ENCODE peak calls at places on chromosomes 1 and 21, in ten cellular contexts. One of them, this sample, is unnamed.
A peak's percentile ranks its signal among the peaks of the same experiment; 100 is the strongest.

GRCh38 chr21:46424062-46424591 is 34.6 kb upstream of the DIP2A start:
- DNase-seq in spleen: peak; percentile 77
- DNase-seq in tibial nerve: no peak
- DNase-seq in adrenal gland: no peak
- DNase-seq in breast epithelium: no peak
- DNase-seq in body of pancreas: no peak
- DNase-seq in heart left ventricle: no peak
- DNase-seq in stomach: no peak
- DNase-seq in ovary: no peak
- DNase-seq in thyroid gland: no peak
- DNase-seq in this sample: no peak

GRCh38 chr1:65255088-65256050 is 54.0 kb upstream of the DNAJC6 start:
- DNase-seq in thyroid gland: peak; percentile 44
- DNase-seq in adrenal gland: peak; percentile 21
- DNase-seq in spleen: no peak
- DNase-seq in ovary: no peak
- DNase-seq in breast epithelium: no peak
- DNase-seq in body of pancreas: no peak
- DNase-seq in heart left ventricle: no peak
- DNase-seq in tibial nerve: no peak
- DNase-seq in stomach: no peak
- DNase-seq in this sample: no peak

GRCh38 chr1:43207229-43207853 is 35.2 kb downstream of the CFAP57 start:
- DNase-seq in ovary: no peak
- DNase-seq in body of pancreas: no peak
- DNase-seq in heart left ventricle: peak; percentile 35
- DNase-seq in stomach: no peak
- DNase-seq in adrenal gland: no peak
- DNase-seq in tibial nerve: no peak
- DNase-seq in spleen: no peak
- DNase-seq in breast epithelium: no peak
- DNase-seq in thyroid gland: no peak
- DNase-seq in this sample: no peak

GRCh38 chr1:246146811-246147210 is 360.3 kb downstream of the SMYD3 start:
- DNase-seq in thyroid gland: peak; percentile 34
- DNase-seq in tibial nerve: no peak
- DNase-seq in stomach: no peak
- DNase-seq in spleen: no peak
- DNase-seq in heart left ventricle: no peak
- DNase-seq in ovary: no peak
- DNase-seq in breast epithelium: no peak
- DNase-seq in body of pancreas: no peak
- DNase-seq in adrenal gland: no peak
- DNase-seq in this sample: no peak

GRCh38 chr1:175597969-175598765 is 145.2 kb downstream of the TNR start:
- DNase-seq in heart left ventricle: no peak
- DNase-seq in ovary: no peak
- DNase-seq in breast epithelium: no peak
- DNase-seq in body of pancreas: no peak
- DNase-seq in adrenal gland: no peak
- DNase-seq in stomach: no peak
- DNase-seq in spleen: no peak
- DNase-seq in thyroid gland: no peak
- DNase-seq in tibial nerve: no peak
- DNase-seq in this sample: no peak

GRCh38 chr21:38027901-38028300 is 111.6 kb upstream of the KCNJ6 start:
- DNase-seq in adrenal gland: no peak
- DNase-seq in breast epithelium: no peak
- DNase-seq in body of pancreas: no peak
- DNase-seq in heart left ventricle: no peak
- DNase-seq in thyroid gland: no peak
- DNase-seq in ovary: no peak
- DNase-seq in spleen: no peak
- DNase-seq in tibial nerve: no peak
- DNase-seq in stomach: no peak
- DNase-seq in this sample: no peak

GRCh38 chr1:37032660-37033354 is 1.5 kb downstream of the GRIK3 start:
- DNase-seq in tibial nerve: no peak
- DNase-seq in spleen: no peak
- DNase-seq in breast epithelium: no peak
- DNase-seq in body of pancreas: no peak
- DNase-seq in stomach: no peak
- DNase-seq in ovary: no peak
- DNase-seq in adrenal gland: no peak
- DNase-seq in heart left ventricle: no peak
- DNase-seq in thyroid gland: no peak
- DNase-seq in this sample: no peak

GRCh38 chr1:205918955-205919746 is 24.1 kb downstream of the SLC26A9 start:
- DNase-seq in body of pancreas: peak; percentile 89
- DNase-seq in stomach: peak; percentile 85
- DNase-seq in heart left ventricle: peak; percentile 82
- DNase-seq in adrenal gland: peak; percentile 88
- DNase-seq in thyroid gland: peak; percentile 91
- DNase-seq in spleen: peak; percentile 79
- DNase-seq in tibial nerve: peak; percentile 93
- DNase-seq in ovary: peak; percentile 75
- DNase-seq in breast epithelium: peak; percentile 82
- DNase-seq in this sample: peak; percentile 84

DNA sequence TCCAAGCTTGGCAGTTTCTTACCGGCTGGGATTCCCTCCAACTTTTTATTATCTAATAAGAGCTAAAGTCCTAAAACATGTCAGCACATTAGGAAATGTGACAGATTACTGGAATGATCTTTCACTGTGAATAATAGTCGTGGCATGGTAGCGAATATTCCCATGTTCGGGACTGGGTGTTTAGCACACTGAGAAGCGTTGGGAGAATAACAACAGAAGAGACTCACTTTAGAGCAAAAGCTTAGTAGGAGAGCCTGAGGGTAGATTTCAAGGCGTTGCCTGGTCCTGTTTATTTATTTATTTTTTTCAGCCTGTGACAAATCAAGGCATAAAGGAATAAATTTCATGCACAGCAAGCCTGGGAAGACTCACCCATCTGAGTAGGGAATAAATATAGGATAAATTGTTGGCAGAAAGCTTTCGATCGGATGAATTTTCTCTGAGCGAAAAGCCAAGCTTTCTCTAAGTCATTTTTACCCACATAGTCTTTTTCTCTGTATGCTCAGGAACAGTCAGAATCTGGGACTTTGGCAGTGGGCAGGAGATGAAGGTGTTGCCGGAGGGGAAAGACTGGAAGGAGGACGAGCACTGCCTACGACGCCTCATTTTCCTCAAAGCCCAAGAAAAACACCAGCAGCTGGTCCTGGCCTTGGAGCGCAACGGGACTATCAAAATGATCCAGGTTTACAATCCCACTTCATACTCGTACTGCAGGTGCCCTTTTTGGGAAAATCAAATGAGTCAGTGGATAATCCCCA is 97.1 kb downstream of the WDR64 start:
- DNase-seq in thyroid gland: no peak
- DNase-seq in breast epithelium: no peak
- DNase-seq in heart left ventricle: no peak
- DNase-seq in tibial nerve: no peak
- DNase-seq in ovary: no peak
- DNase-seq in body of pancreas: no peak
- DNase-seq in adrenal gland: peak; percentile 23
- DNase-seq in spleen: no peak
- DNase-seq in stomach: no peak
- DNase-seq in this sample: no peak
- H3K4me3 ChIP-seq in thyroid gland: no peak overlapping the region
- H3K4me3 ChIP-seq in breast epithelium: peak overlapping the region; percentile 21
- H3K4me3 ChIP-seq in heart left ventricle: no peak overlapping the region
- H3K4me3 ChIP-seq in tibial nerve: no peak overlapping the region
- H3K4me3 ChIP-seq in ovary: peak overlapping the region; percentile 25
- H3K4me3 ChIP-seq in body of pancreas: no peak overlapping the region
- H3K4me3 ChIP-seq in adrenal gland: no peak overlapping the region
- H3K4me3 ChIP-seq in spleen: no peak overlapping the region
- H3K4me3 ChIP-seq in stomach: no peak overlapping the region
- H3K4me3 ChIP-seq in this sample: no peak overlapping the region

DNA sequence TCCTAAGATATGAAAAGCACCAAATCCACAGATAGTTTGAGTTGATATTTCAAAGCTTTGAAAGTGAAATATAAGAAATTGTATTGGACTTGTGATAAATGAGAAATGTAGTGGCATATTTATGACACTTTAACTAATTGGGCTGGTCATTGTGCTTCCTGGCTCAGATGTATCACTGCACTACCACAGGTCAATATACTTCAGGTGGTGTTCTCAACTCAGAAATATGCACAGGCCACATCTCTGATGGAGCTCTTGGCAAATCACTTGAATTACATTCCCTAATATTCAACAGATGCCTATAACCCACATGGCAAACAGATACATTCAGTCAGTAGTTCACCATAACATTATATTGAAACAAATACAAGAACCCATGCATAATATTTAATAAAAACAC is 209.6 kb downstream of the LYPLAL1 start:
- DNase-seq in breast epithelium: no peak
- DNase-seq in body of pancreas: no peak
- DNase-seq in heart left ventricle: no peak
- DNase-seq in tibial nerve: no peak
- DNase-seq in thyroid gland: no peak
- DNase-seq in ovary: no peak
- DNase-seq in adrenal gland: no peak
- DNase-seq in spleen: no peak
- DNase-seq in stomach: no peak
- DNase-seq in this sample: no peak
- H3K36me3 ChIP-seq in breast epithelium: no peaks in the 10 kb centered on the region
- H3K36me3 ChIP-seq in body of pancreas: no peaks in the 10 kb centered on the region
- H3K36me3 ChIP-seq in heart left ventricle: no peaks in the 10 kb centered on the region
- H3K36me3 ChIP-seq in tibial nerve: no peaks in the 10 kb centered on the region
- H3K36me3 ChIP-seq in thyroid gland: no peaks in the 10 kb centered on the region
- H3K36me3 ChIP-seq in ovary: no peaks in the 10 kb centered on the region
- H3K36me3 ChIP-seq in adrenal gland: no peaks in the 10 kb centered on the region
- H3K36me3 ChIP-seq in spleen: no peaks in the 10 kb centered on the region
- H3K36me3 ChIP-seq in stomach: no peaks in the 10 kb centered on the region
- H3K36me3 ChIP-seq in this sample: no peaks in the 10 kb centered on the region

GRCh38 chr1:219954736-219955421 is 26.5 kb upstream of the SLC30A10 start:
- DNase-seq in thyroid gland: no peak
- DNase-seq in ovary: no peak
- DNase-seq in adrenal gland: no peak
- DNase-seq in spleen: no peak
- DNase-seq in tibial nerve: no peak
- DNase-seq in body of pancreas: no peak
- DNase-seq in heart left ventricle: no peak
- DNase-seq in breast epithelium: no peak
- DNase-seq in stomach: no peak
- DNase-seq in this sample: no peak

GRCh38 chr1:219959540-219960208 is 31.3 kb upstream of the SLC30A10 start:
- DNase-seq in ovary: no peak
- DNase-seq in spleen: no peak
- DNase-seq in stomach: no peak
- DNase-seq in body of pancreas: no peak
- DNase-seq in heart left ventricle: no peak
- DNase-seq in thyroid gland: no peak
- DNase-seq in adrenal gland: no peak
- DNase-seq in tibial nerve: no peak
- DNase-seq in breast epithelium: no peak
- DNase-seq in this sample: no peak

GRCh38 chr1:219952361-219952760 is 24.0 kb upstream of the SLC30A10 start:
- DNase-seq in adrenal gland: no peak
- DNase-seq in tibial nerve: no peak
- DNase-seq in ovary: no peak
- DNase-seq in body of pancreas: no peak
- DNase-seq in heart left ventricle: no peak
- DNase-seq in thyroid gland: no peak
- DNase-seq in spleen: no peak
- DNase-seq in breast epithelium: no peak
- DNase-seq in stomach: no peak
- DNase-seq in this sample: no peak

GRCh38 chr1:219958875-219959417 is 30.6 kb upstream of the SLC30A10 start:
- DNase-seq in stomach: no peak
- DNase-seq in breast epithelium: no peak
- DNase-seq in body of pancreas: no peak
- DNase-seq in ovary: no peak
- DNase-seq in tibial nerve: no peak
- DNase-seq in spleen: no peak
- DNase-seq in adrenal gland: no peak
- DNase-seq in heart left ventricle: no peak
- DNase-seq in thyroid gland: no peak
- DNase-seq in this sample: peak; percentile 30

DNA sequence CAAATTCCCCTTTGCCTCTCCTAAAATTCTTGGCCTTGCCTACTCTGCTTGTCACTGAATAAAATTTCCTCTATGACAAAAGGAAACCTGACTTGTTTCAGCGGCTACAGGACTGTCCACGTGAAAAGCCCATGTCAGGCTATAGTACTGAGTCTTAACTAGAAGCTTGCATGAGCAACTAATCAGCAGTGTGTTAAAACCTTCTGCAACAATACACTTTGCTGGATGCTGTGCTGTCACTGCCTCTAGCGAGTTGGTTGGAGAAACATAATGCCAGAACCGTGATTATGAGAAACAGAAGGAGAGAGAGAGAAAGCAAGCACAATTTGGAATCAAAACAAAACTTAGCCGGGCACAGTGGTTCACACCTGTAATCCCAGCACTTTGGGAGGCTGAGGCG is 25.7 kb upstream of the SLC30A10 start:
- DNase-seq in thyroid gland: no peak
- DNase-seq in ovary: no peak
- DNase-seq in tibial nerve: no peak
- DNase-seq in heart left ventricle: no peak
- DNase-seq in stomach: no peak
- DNase-seq in spleen: no peak
- DNase-seq in adrenal gland: no peak
- DNase-seq in body of pancreas: no peak
- DNase-seq in breast epithelium: no peak
- DNase-seq in this sample: no peak
- TF ChIP-seq POLR2A in thyroid gland: no peak
- TF ChIP-seq POLR2A in ovary: no peak
- TF ChIP-seq POLR2A in tibial nerve: no peak
- TF ChIP-seq POLR2A in heart left ventricle: no peak
- TF ChIP-seq POLR2A in stomach: no peak
- TF ChIP-seq POLR2A in spleen: no peak
- TF ChIP-seq POLR2A in adrenal gland: no peak
- TF ChIP-seq POLR2A in body of pancreas: no peak
- TF ChIP-seq POLR2A in breast epithelium: no peak
- TF ChIP-seq POLR2A in this sample: no peak

GRCh38 chr21:43865471-43866181 is 603 bp downstream of the AGPAT3 start:
- DNase-seq in breast epithelium: no peak
- DNase-seq in stomach: peak; percentile 69
- DNase-seq in spleen: peak; percentile 91
- DNase-seq in tibial nerve: no peak
- DNase-seq in thyroid gland: peak; percentile 55
- DNase-seq in adrenal gland: peak; percentile 60
- DNase-seq in body of pancreas: peak; percentile 48
- DNase-seq in heart left ventricle: peak; percentile 59
- DNase-seq in ovary: peak; percentile 71
- DNase-seq in this sample: no peak

GRCh38 chr21:43866659-43867331 is 1.8 kb downstream of the AGPAT3 start:
- DNase-seq in body of pancreas: peak; percentile 50
- DNase-seq in stomach: peak; percentile 78
- DNase-seq in ovary: peak; percentile 42
- DNase-seq in breast epithelium: no peak
- DNase-seq in spleen: peak; percentile 78
- DNase-seq in tibial nerve: no peak
- DNase-seq in heart left ventricle: no peak
- DNase-seq in adrenal gland: no peak
- DNase-seq in thyroid gland: no peak
- DNase-seq in this sample: peak; percentile 33

GRCh38 chr21:43864313-43864805 is 664 bp upstream of the AGPAT3 start:
- DNase-seq in stomach: peak; percentile 79
- DNase-seq in thyroid gland: peak; percentile 81
- DNase-seq in adrenal gland: peak; percentile 39
- DNase-seq in heart left ventricle: peak; percentile 47
- DNase-seq in spleen: peak; percentile 87
- DNase-seq in ovary: peak; percentile 71
- DNase-seq in breast epithelium: peak; percentile 48
- DNase-seq in tibial nerve: no peak
- DNase-seq in body of pancreas: peak; percentile 80
- DNase-seq in this sample: peak; percentile 49

GRCh38 chr21:43866233-43866632 is 1.2 kb downstream of the AGPAT3 start:
- DNase-seq in thyroid gland: peak; percentile 64
- DNase-seq in heart left ventricle: peak; percentile 61
- DNase-seq in body of pancreas: peak; percentile 38
- DNase-seq in breast epithelium: peak; percentile 48
- DNase-seq in ovary: peak; percentile 77
- DNase-seq in stomach: no peak
- DNase-seq in tibial nerve: peak; percentile 26
- DNase-seq in spleen: peak; percentile 78
- DNase-seq in adrenal gland: peak; percentile 63
- DNase-seq in this sample: peak; percentile 55

GRCh38 chr21:43864806-43865470 is at the start of gene AGPAT3:
- DNase-seq in ovary: peak; percentile 53
- DNase-seq in adrenal gland: peak; percentile 27
- DNase-seq in stomach: no peak
- DNase-seq in heart left ventricle: peak; percentile 48
- DNase-seq in spleen: peak; percentile 83
- DNase-seq in body of pancreas: no peak
- DNase-seq in tibial nerve: no peak
- DNase-seq in thyroid gland: peak; percentile 31
- DNase-seq in breast epithelium: no peak
- DNase-seq in this sample: no peak
- H3K4me3 ChIP-seq in ovary: peak within 1 kb of the TSS; percentile 93
- H3K4me3 ChIP-seq in adrenal gland: peak within 1 kb of the TSS; percentile 77
- H3K4me3 ChIP-seq in stomach: peak within 1 kb of the TSS; percentile 81
- H3K4me3 ChIP-seq in heart left ventricle: peak within 1 kb of the TSS; percentile 79
- H3K4me3 ChIP-seq in spleen: peak within 1 kb of the TSS; percentile 82
- H3K4me3 ChIP-seq in body of pancreas: peak within 1 kb of the TSS; percentile 32
- H3K4me3 ChIP-seq in tibial nerve: peak within 1 kb of the TSS; percentile 73
- H3K4me3 ChIP-seq in thyroid gland: peak within 1 kb of the TSS; percentile 28
- H3K4me3 ChIP-seq in breast epithelium: peak within 1 kb of the TSS; percentile 75
- H3K4me3 ChIP-seq in this sample: peak within 1 kb of the TSS; percentile 68